ENCODE peak calls at places on chromosomes 4 and X, in nine cellular contexts. A is MM.1S; O is CD4-positive, alpha-beta T cell; S is keratinocyte; H is A549; J is upper lobe of right lung; K is coronary artery; G is uterus; E is mesendoderm. C is an unnamed sample.

GRCh38 chrX:15399901-15400500 is 15.8 kb upstream of the VEGFD start:
- DNase-seq in S (no peak), G (no peak), A (no peak), J (no peak), O (no peak), K (no peak), E (no peak), H (no peak), C (no peak)

GRCh38 chrX:14095702-14096101 is 66.0 kb upstream of the GEMIN8 start:
- DNase-seq in E (peak), J (no peak), H (no peak), K (no peak), S (peak), G (peak), A (peak), O (peak), C (no peak)

GRCh38 chr4:168335621-168336020 is 17.1 kb upstream of the DDX60 start:
- DNase-seq in K (no peak), O (no peak), J (no peak), H (no peak), G (no peak), A (no peak), S (no peak), E (no peak), C (no peak)

GRCh38 chr4:169270810-169271691 is at the start of gene SH3RF1:
- DNase-seq in S (no peak), G (peak), O (no peak), J (peak), K (peak), E (peak), A (peak), H (peak), C (peak)

GRCh38 chr4:103012085-103012484 is 7.4 kb downstream of the SLC9B1 start:
- DNase-seq in G (peak), H (no peak), S (no peak), K (no peak), E (no peak), O (no peak), A (no peak), J (no peak), C (no peak)

GRCh38 chr4:7960790-7961655 is 21.4 kb upstream of the AFAP1 start:
- DNase-seq in A (no peak), O (no peak), E (no peak), K (no peak), G (peak), H (no peak), S (no peak), J (no peak), C (no peak)

GRCh38 chr4:106273831-106274230 is 42.2 kb downstream of the TBCK start:
- DNase-seq in A (no peak), S (no peak), K (no peak), O (no peak), E (peak), H (no peak), G (no peak), J (no peak), C (no peak)

GRCh38 chr4:184734758-184735157 is 862 bp upstream of the CENPU start:
- DNase-seq in G (no peak), E (no peak), H (no peak), O (no peak), A (no peak), K (no peak), J (no peak), S (no peak), C (no peak)

GRCh38 chr4:16942491-16942890 is 44.0 kb upstream of the LDB2 start:
- DNase-seq in A (no peak), S (no peak), K (no peak), O (no peak), H (no peak), E (no peak), G (no peak), J (no peak), C (no peak)

GRCh38 chr4:18882468-18882867 is 860.9 kb upstream of the LCORL start:
- DNase-seq in O (no peak), S (peak), H (no peak), E (peak), A (no peak), G (no peak), J (no peak), K (no peak), C (no peak)

GRCh38 chr4:125736057-125736456 is 421.3 kb downstream of the FAT4 start:
- DNase-seq in O (no peak), E (peak), A (no peak), J (no peak), H (no peak), S (no peak), K (no peak), G (no peak), C (no peak)

GRCh38 chr4:125741825-125742452 is 427.2 kb downstream of the FAT4 start:
- DNase-seq in G (no peak), S (no peak), E (no peak), J (no peak), A (peak), K (no peak), O (no peak), H (no peak), C (no peak)

GRCh38 chr4:125735107-125735506 is 420.4 kb downstream of the FAT4 start:
- DNase-seq in S (peak), J (no peak), A (no peak), K (no peak), O (no peak), G (no peak), E (peak), H (peak), C (no peak)

GRCh38 chr4:125744891-125745364 is 430.2 kb downstream of the FAT4 start:
- DNase-seq in H (no peak), O (no peak), A (no peak), J (no peak), K (no peak), S (no peak), G (no peak), E (no peak), C (no peak)

DNA sequence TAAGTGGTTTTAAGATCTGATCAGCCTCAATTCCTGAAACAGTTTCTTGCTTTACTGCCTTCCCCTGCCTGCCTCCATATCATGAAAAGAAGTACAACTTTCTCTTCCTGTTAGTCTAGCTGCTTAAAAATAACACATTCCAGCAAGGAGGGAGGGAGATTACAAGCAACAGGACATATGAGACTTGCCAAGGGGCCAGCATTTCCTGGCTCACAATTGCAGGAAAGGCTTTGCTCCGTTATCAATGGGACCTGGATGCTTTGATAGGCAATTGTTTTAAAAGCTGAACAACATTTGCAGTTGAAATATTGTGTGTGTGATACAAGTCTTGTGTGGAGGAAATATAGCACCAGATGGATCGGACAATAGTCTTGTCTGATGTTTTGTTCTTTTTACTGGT is 425.0 kb downstream of the FAT4 start:
- DNase-seq in J (no peak), S (no peak), H (no peak), E (peak), K (no peak), O (no peak), A (no peak), G (no peak), C (no peak)
- H3K27ac ChIP-seq in J (peak), S (no peak), H (peak), E (no peak), K (peak), O (no peak), A (no peak), G (no peak), C (no peak)

GRCh38 chr4:123628288-123628687 is 231.7 kb downstream of the SPRY1 start:
- DNase-seq in K (no peak), H (no peak), J (no peak), G (no peak), E (no peak), A (no peak), S (no peak), O (no peak), C (no peak)

GRCh38 chr4:123632646-123633045 is 236.1 kb downstream of the SPRY1 start:
- DNase-seq in J (no peak), O (no peak), G (no peak), A (no peak), S (no peak), K (no peak), E (no peak), H (no peak), C (no peak)

DNA sequence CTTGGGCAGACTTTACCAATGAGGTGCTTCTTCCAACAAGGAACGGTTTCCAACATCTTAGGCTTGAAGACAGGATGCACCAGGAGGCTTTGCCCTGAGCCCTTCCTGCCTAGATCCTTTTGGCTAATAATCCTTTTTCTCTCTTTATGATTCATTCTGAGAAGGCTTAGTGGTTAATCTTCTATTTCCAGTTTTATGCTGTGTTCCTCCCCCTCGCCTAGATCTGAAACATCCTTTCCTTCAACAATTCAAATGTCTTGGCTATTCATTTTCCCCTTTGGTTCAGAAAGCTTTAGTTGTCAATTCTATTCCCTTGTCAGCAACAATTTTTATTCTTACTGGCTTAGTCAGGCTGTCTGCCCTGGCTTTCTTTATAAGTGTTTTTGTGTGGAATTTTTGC is 235.1 kb downstream of the SPRY1 start:
- DNase-seq in O (no peak), A (no peak), J (no peak), E (no peak), K (no peak), G (no peak), S (no peak), H (no peak), C (no peak)
- H3K27ac ChIP-seq in O (no peak), A (no peak), J (no peak), E (no peak), K (no peak), G (peak), S (no peak), H (no peak), C (no peak)

GRCh38 chr4:153434190-153434589 is 32.0 kb upstream of the TMEM131L start:
- DNase-seq in K (no peak), H (no peak), E (no peak), A (no peak), G (no peak), O (no peak), S (no peak), J (no peak), C (no peak)

GRCh38 chr4:153427363-153428071 is 38.6 kb upstream of the TMEM131L start:
- DNase-seq in S (no peak), A (no peak), G (no peak), K (no peak), E (no peak), J (no peak), H (no peak), O (no peak), C (no peak)

GRCh38 chr4:153428816-153429592 is 37.2 kb upstream of the TMEM131L start:
- DNase-seq in A (no peak), K (no peak), S (no peak), O (peak), J (no peak), G (peak), H (no peak), E (no peak), C (no peak)

GRCh38 chr4:153433753-153434105 is 32.4 kb upstream of the TMEM131L start:
- DNase-seq in G (no peak), H (no peak), K (no peak), O (no peak), J (no peak), S (no peak), A (no peak), E (peak), C (no peak)

DNA sequence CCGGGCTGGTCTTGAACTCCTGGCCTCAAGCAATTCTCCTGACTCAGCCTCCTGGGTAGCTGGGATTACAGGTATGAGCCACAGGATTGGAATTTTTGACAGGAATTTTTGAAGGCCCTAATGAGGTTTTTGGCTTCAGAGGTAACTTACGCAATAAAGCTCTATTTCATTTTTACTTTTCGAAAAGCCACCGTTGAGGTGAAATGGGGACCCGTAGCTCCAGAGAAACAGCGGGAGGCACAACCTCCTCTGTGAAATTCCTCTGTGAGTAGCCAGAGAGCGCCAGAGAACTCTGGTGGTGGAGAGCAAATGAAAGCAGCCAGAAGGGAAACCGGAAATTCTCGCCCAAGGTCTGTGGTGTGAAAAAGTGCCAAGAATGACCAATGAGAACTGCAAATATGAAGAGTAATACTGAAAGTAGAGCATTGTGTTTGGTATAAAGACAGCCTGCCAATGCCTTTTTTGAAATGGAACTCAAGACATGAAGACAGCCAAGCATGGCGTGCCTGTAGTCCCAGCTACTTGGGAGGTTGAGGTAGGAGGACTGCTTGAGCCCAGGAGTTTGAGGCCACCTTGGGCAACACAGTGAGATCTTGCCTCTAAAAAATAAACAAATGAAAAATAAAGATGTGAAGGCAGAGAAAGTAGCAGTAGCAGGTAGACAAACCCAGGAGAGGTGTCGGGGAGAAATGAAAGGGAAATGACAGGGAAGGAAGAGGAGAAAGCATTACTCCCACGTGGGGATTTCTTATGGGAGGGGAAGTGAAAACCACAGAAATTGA is 33.0 kb upstream of the TMEM131L start:
- DNase-seq in K (no peak), H (peak), E (peak), G (peak), S (peak), J (no peak), A (peak), O (peak), C (no peak)
- H3K27ac ChIP-seq in K (peak), H (no peak), E (no peak), G (peak), S (peak), J (no peak), A (peak), O (peak), C (no peak)

DNA sequence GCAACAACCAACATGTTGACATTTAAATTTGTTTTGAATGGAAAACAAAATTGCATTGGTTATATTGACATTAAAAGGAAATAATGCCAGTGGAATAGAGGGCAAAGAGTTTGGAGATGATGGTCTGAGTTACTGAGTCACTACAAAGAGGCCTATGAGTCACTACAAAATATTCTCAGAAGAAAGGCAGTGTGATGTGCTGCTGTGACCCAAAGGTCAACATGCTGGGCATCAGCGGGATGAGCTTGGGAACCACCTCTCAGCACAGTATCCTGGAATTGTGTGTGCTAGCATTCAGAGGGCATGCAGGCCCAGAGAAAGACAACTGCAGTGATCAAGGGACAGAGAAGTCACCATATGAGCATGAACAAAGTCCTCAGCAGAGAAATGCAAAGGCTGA is 2.8 kb downstream of the CMC4 start:
- DNase-seq in H (peak), E (no peak), J (no peak), S (no peak), K (no peak), G (no peak), A (no peak), O (no peak), C (no peak)
- H3K27ac ChIP-seq in H (peak), E (no peak), J (no peak), S (no peak), K (no peak), G (no peak), A (no peak), O (no peak), C (no peak)

DNA sequence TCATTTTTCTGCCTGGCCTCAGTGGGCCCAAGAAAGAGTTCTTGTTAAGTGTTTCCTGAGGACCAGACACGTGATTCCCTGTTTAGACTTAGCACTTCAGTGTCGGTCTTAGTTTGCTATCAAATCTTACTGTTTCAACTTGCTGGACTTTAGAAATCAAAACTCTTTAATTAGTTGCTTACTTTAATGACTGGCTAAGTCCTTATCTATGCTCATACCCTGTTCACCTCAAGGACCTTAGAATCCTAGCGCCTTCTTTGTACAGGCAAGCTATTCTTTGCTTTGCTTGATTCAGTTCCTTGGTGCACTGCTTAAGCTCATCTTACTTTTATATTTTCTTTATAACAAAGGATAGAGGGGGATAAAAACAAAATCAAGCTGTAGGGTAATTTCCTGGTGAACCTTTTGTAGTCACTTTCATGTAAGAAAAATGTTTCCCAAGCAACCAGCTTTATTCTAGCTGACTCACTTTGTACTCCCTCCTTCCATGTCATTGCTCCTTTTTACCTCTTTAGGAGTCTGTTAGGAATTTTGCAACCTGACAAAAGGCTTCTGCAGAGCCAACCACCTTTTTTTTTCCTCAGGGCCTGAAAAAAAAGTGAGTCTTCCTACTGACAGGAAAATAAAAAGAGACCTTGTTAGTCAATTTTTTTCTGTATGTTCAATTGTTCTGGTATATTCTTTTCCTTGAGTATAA is 14.7 kb downstream of the WDR44 start:
- DNase-seq in H (no peak), S (no peak), E (peak), J (no peak), A (no peak), O (no peak), G (no peak), K (no peak), C (no peak)
- H3K27ac ChIP-seq in H (no peak), S (peak), E (no peak), J (no peak), A (no peak), O (no peak), G (no peak), K (no peak), C (no peak)

DNA sequence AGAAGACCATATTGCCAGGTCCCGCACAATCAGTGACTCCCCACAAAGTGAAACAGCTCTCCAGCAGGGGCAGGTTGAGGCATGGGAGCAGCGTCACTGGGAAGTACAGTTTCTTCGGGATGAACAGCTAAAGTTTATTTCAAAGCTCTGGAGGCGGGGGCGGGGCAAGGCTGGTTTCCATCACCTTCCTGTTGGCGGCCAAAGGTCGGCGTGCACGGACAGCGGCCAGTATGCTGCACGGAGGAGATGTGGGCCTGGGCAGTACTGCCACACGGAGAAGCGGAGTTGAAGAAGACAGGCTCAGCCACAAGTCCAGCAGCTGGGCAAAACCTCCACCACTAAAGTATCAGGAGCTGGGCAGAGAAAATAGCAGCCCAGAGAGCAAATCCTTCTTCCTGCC is 964 bp upstream of the ZNF518B start:
- DNase-seq in E (peak), J (no peak), O (no peak), G (peak), H (no peak), S (peak), A (no peak), K (no peak), C (no peak)
- H3K27ac ChIP-seq in E (no peak), J (no peak), O (no peak), G (no peak), H (no peak), S (no peak), A (no peak), K (no peak), C (no peak)

GRCh38 chrX:41322821-41323603 is 10.9 kb upstream of the DDX3X start:
- DNase-seq in G (no peak), K (no peak), H (no peak), O (no peak), S (no peak), A (no peak), J (no peak), E (no peak), C (no peak)
- H3K27ac ChIP-seq in G (no peak), K (no peak), H (no peak), O (no peak), S (no peak), A (no peak), J (no peak), E (no peak), C (no peak)

GRCh38 chr4:139839664-139840063 is 174.0 kb downstream of the MGST2 start:
- DNase-seq in O (no peak), S (no peak), A (no peak), E (no peak), G (no peak), J (no peak), H (no peak), K (no peak), C (no peak)

GRCh38 chr4:139844057-139844456 is 178.4 kb downstream of the MGST2 start:
- DNase-seq in A (no peak), G (no peak), S (no peak), K (no peak), H (no peak), E (no peak), O (no peak), J (no peak), C (no peak)

GRCh38 chr4:139840773-139841172 is 175.2 kb downstream of the MGST2 start:
- DNase-seq in H (no peak), K (no peak), J (no peak), E (no peak), S (no peak), A (no peak), O (no peak), G (no peak), C (no peak)

GRCh38 chr4:139843643-139844042 is 178.0 kb downstream of the MGST2 start:
- DNase-seq in E (no peak), G (no peak), J (no peak), H (no peak), K (no peak), A (no peak), S (no peak), O (no peak), C (no peak)

DNA sequence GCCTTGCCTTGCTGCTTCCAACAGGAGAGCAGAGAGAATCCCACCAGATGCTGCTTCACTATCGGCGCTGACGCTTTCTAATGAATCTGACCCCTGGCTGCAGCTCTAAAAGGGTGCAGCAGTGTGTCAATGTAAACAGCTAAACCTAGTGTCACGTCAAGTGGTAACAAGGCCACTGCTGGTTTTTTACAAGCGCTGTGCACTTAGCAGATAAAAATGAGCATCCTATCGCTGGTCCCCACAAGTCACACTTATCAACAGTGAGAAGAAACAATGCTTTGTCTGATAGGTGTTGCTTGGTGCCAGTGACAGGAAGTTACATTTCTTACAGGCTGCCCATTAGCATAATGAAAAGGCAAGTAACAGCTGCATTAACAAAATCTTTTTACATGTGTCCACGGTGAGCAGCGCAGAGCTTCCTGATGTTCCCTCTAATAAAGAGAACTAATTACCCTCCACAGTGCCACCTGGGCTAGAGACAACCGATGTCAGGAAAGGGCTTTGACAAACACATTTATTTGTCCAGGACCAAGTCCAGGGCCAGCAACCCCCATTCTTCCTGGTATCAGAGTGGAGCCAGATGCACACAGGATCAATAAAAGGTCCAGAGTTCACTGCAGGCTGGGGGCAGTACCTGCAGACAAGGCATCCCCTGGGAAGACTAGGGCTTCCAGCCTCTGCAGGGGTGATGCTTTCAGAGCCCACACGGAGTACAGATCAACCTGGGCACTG is 176.0 kb downstream of the MGST2 start:
- DNase-seq in S (no peak), J (no peak), O (no peak), G (no peak), K (no peak), E (peak), A (no peak), H (no peak), C (no peak)
- H3K27ac ChIP-seq in S (no peak), J (no peak), O (no peak), G (no peak), K (no peak), E (no peak), A (no peak), H (no peak), C (no peak)